ENCODE peak calls at places on chromosome 19, in eight cellular contexts. I is lung, S is uterus, K is ascending aorta, B is thoracic aorta, W is colonic mucosa, D is right atrium auricular region, Z is fibroblast of lung. L is an unnamed sample.

GRCh38 chr19:6092329-6093286 is 17.7 kb downstream of the RFX2 start:
- DNase-seq in Z (peak), B (peak), I (peak), S (peak), D (peak), W (peak), K (peak), L (peak)

GRCh38 chr19:10554760-10555612 is 10.8 kb downstream of the KRI1 start:
- DNase-seq in I (no peak), B (no peak), Z (no peak), K (no peak), D (no peak), W (no peak), S (no peak), L (no peak)

GRCh38 chr19:12783226-12783848 is 7.9 kb upstream of the JUNB start:
- DNase-seq in B (no peak), W (no peak), D (no peak), S (no peak), Z (no peak), K (peak), I (no peak), L (no peak)

GRCh38 chr19:18419699-18420460 is 682 bp downstream of the SSBP4 start:
- DNase-seq in S (no peak), W (peak), D (no peak), I (no peak), K (no peak), B (no peak), Z (no peak), L (peak)

GRCh38 chr19:31664096-31664495 is 314.9 kb upstream of the TSHZ3 start:
- DNase-seq in K (no peak), I (no peak), W (no peak), S (no peak), B (no peak), Z (no peak), D (no peak), L (no peak)

GRCh38 chr19:28466107-28467045 is 746.6 kb downstream of the UQCRFS1 start:
- DNase-seq in B (no peak), W (peak), D (no peak), S (no peak), I (peak), K (no peak), Z (peak), L (peak)

GRCh38 chr19:45445139-45445538 is 21.4 kb upstream of the ERCC1 start:
- DNase-seq in Z (no peak), S (no peak), D (no peak), B (no peak), K (no peak), I (no peak), W (no peak), L (no peak)

GRCh38 chr19:21463449-21464105 is 41.8 kb upstream of the ZNF429 start:
- DNase-seq in B (no peak), I (peak), W (peak), K (no peak), D (peak), Z (peak), S (no peak), L (no peak)

GRCh38 chr19:39166571-39167391 is 30.0 kb upstream of the NCCRP1 start:
- DNase-seq in I (peak), D (peak), B (no peak), K (no peak), W (peak), S (peak), Z (peak), L (no peak)

GRCh38 chr19:4676955-4677731 is 7.0 kb upstream of the MYDGF start:
- DNase-seq in I (no peak), D (no peak), S (no peak), W (peak), Z (peak), K (no peak), B (no peak), L (no peak)

GRCh38 chr19:12052571-12053169 is at the start of gene ZNF878:
- DNase-seq in W (peak), K (peak), D (peak), Z (peak), B (peak), I (peak), S (peak), L (peak)

GRCh38 chr19:33202546-33203507 is 8.7 kb downstream of the LRP3 start:
- DNase-seq in B (no peak), S (no peak), D (no peak), W (no peak), I (no peak), K (no peak), Z (no peak), L (no peak)

GRCh38 chr19:3944018-3944721 is 11.3 kb downstream of the NMRK2 start:
- DNase-seq in S (no peak), W (no peak), Z (no peak), B (no peak), K (no peak), I (no peak), D (no peak), L (no peak)

GRCh38 chr19:55437410-55437809 is 5.7 kb downstream of the SHISA7 start:
- DNase-seq in S (no peak), I (peak), D (no peak), K (no peak), W (peak), B (no peak), Z (peak), L (no peak)

GRCh38 chr19:39078436-39079200 is 5.5 kb upstream of the ACP7 start:
- DNase-seq in W (no peak), K (no peak), Z (peak), S (no peak), D (no peak), I (no peak), B (no peak), L (no peak)

GRCh38 chr19:29381353-29382203 is 144.2 kb upstream of the VSTM2B start:
- DNase-seq in K (peak), I (no peak), W (peak), S (no peak), Z (no peak), D (no peak), B (no peak), L (peak)

GRCh38 chr19:29623726-29624488 is 17.8 kb downstream of the POP4 start:
- DNase-seq in B (no peak), D (no peak), K (no peak), W (no peak), S (no peak), I (no peak), Z (no peak), L (no peak)

GRCh38 chr19:47848871-47849473 is 10.1 kb upstream of the TPRX2 start:
- DNase-seq in S (no peak), B (no peak), D (no peak), Z (peak), I (no peak), W (peak), K (no peak), L (no peak)

GRCh38 chr19:10858204-10858828 is 10.1 kb downstream of the C19orf38 start:
- DNase-seq in K (no peak), I (no peak), S (no peak), Z (peak), D (no peak), W (no peak), B (no peak), L (no peak)

GRCh38 chr19:554817-555216 is 11.0 kb downstream of the GZMM start:
- DNase-seq in W (no peak), S (no peak), I (no peak), B (no peak), D (no peak), Z (no peak), K (no peak), L (no peak)

GRCh38 chr19:38304866-38305429 is 897 bp downstream of the C19orf33 start:
- DNase-seq in K (no peak), D (no peak), W (peak), S (no peak), Z (no peak), I (peak), B (no peak), L (no peak)

GRCh38 chr19:6476155-6476895 is 5.3 kb downstream of the DENND1C start:
- DNase-seq in S (no peak), I (peak), D (no peak), Z (peak), K (no peak), W (peak), B (no peak), L (no peak)

GRCh38 chr19:17448190-17448967 is at the start of gene TMEM221:
- DNase-seq in B (no peak), S (peak), I (no peak), K (peak), D (peak), W (peak), Z (no peak), L (no peak)

GRCh38 chr19:29663861-29664752 is 1.2 kb upstream of the PLEKHF1 start:
- DNase-seq in S (no peak), W (no peak), K (no peak), B (no peak), D (no peak), Z (no peak), I (no peak), L (no peak)

GRCh38 chr19:1283207-1283916 is 2.3 kb upstream of the EFNA2 start:
- DNase-seq in Z (no peak), I (no peak), K (no peak), B (no peak), D (no peak), W (peak), S (no peak), L (no peak)

GRCh38 chr19:50719566-50719965 is at the start of gene SHANK1:
- DNase-seq in B (no peak), D (no peak), S (no peak), K (no peak), W (no peak), I (no peak), Z (peak), L (no peak)

GRCh38 chr19:50722248-50723013 is 733 bp upstream of the CLEC11A start:
- DNase-seq in S (no peak), W (no peak), B (no peak), K (no peak), D (no peak), I (no peak), Z (no peak), L (no peak)

GRCh38 chr19:50720181-50720920 is 749 bp upstream of the SHANK1 start:
- DNase-seq in B (no peak), S (no peak), I (no peak), D (no peak), K (no peak), W (no peak), Z (no peak), L (no peak)

GRCh38 chr19:50721441-50722137 is 1.6 kb upstream of the CLEC11A start:
- DNase-seq in B (no peak), W (no peak), D (no peak), K (no peak), I (no peak), Z (no peak), S (no peak), L (no peak)

DNA sequence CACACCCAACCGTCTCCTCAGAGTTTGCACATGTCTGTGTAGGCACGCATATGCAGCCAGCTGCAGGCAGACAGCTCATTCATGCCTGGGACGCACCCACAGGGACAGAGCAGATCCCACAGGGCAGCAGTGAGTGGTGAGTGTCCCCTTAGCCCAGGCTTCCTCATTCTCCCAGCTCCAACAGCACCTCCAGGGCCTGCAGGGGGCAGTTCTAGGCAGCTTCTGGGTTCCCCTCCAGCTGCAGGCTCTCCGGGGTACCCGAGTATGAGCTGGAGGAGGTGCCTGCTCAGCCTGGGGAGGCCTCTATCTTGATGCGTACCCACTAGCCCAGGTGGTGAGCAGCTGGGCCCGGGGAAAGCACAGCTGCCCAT is 1.3 kb upstream of the SHANK1 start:
- DNase-seq in K (no peak), Z (peak), W (no peak), S (no peak), I (no peak), D (no peak), B (no peak), L (no peak)
- TF ChIP-seq CTCF in K (no peak), Z (peak), W (no peak), S (no peak), I (no peak), D (no peak), B (no peak), L (no peak)

GRCh38 chr19:35246466-35247096 is 2.2 kb upstream of the LSR start:
- DNase-seq in W (peak), I (peak), B (no peak), K (no peak), S (no peak), D (no peak), Z (no peak), L (no peak)

GRCh38 chr19:35249848-35250711 is 1.3 kb downstream of the LSR start:
- DNase-seq in I (peak), S (no peak), D (peak), K (no peak), Z (no peak), W (peak), B (no peak), L (no peak)

GRCh38 chr19:35248310-35249145 is at the start of gene LSR:
- DNase-seq in K (no peak), S (no peak), D (peak), B (no peak), W (peak), I (peak), Z (no peak), L (no peak)

GRCh38 chr19:35249146-35249847 is 495 bp downstream of the LSR start:
- DNase-seq in W (peak), I (peak), B (no peak), D (peak), Z (no peak), K (no peak), S (no peak), L (no peak)

GRCh38 chr19:35247526-35248309 is 1.1 kb upstream of the LSR start:
- DNase-seq in S (no peak), W (peak), B (no peak), K (no peak), D (peak), Z (no peak), I (peak), L (no peak)
- H3K4me3 ChIP-seq in S (peak), W (peak), B (peak), K (peak), D (peak), Z (no peak), I (peak), L (peak)

DNA sequence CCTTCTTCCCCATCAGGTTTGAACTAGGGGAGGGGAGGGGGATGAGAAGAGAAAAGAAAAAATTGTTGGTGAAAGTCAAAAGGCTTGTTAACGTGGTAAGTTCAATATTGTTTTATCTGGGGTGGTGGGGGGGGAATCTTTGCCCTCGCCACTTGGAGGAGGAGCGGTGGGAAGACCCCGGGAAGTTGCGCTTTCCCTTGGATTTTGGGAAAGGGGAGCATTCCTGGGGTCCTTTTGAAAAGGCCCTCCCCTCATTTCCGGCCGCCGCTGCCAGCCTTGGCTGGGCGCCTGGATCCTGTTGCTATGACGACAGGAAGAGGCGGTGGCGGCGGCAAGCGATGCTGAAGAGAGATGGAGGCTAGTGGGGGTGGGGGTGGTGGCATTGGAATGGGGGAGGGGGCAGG is 4.6 kb upstream of the CACNG8 start:
- DNase-seq in Z (no peak), B (no peak), W (no peak), D (no peak), K (no peak), S (no peak), I (no peak), L (no peak)
- H3K27ac ChIP-seq in Z (no peak), B (no peak), W (no peak), D (no peak), K (no peak), S (no peak), I (no peak), L (no peak)

GRCh38 chr19:15418588-15419412 is at the start of gene AKAP8L:
- DNase-seq in Z (peak), B (peak), S (peak), D (peak), I (peak), W (peak), K (peak), L (peak)
- TF ChIP-seq CTCF in Z (peak), B (peak), S (peak), D (peak), I (peak), W (peak), K (peak), L (no peak)

GRCh38 chr19:58538257-58539168 is 5.4 kb upstream of the TRIM28 start:
- DNase-seq in S (no peak), D (no peak), Z (no peak), B (no peak), I (no peak), W (peak), K (no peak), L (peak)
- H3K4me3 ChIP-seq in S (peak), D (peak), Z (no peak), B (peak), I (peak), W (peak), K (peak), L (peak)

L was measured in coronary artery.